ENCODE peak calls at places on chromosomes 12 and 14, in nine cellular contexts. A, W, F, S, L, G, C, E and P are unnamed samples.
A peak's percentile ranks its signal among the peaks of the same experiment; 100 is the strongest.

GRCh38 chr12:119175115-119175514 is 3.6 kb upstream of the HSPB8 start:
- DNase-seq in L (no peak), A (no peak), E (no peak), F (no peak), G (no peak), W (no peak), C (no peak), S (no peak), P (no peak)

GRCh38 chr12:114955414-114956014 is 271.5 kb upstream of the TBX3 start:
- DNase-seq in F (no peak), L (no peak), G (no peak), C (peak; percentile 60), W (no peak), E (no peak), S (no peak), A (no peak), P (no peak)

GRCh38 chr12:57603758-57604453 is 718 bp upstream of the DTX3 start:
- DNase-seq in L (peak; percentile 74), C (peak; percentile 60), W (peak; percentile 93), G (no peak), A (no peak), F (peak; percentile 72), E (no peak), S (no peak), P (no peak)

GRCh38 chr14:56585461-56586084 is 6.0 kb downstream of the TMEM260 start:
- DNase-seq in C (peak; percentile 12), A (no peak), S (no peak), L (no peak), W (no peak), E (peak; percentile 23), F (peak; percentile 63), G (no peak), P (no peak)

GRCh38 chr12:96297504-96297903 is 102.7 kb downstream of the CDK17 start:
- DNase-seq in L (no peak), A (no peak), E (no peak), G (no peak), W (no peak), C (no peak), S (no peak), F (no peak), P (no peak)

GRCh38 chr12:51270847-51271518 is 768 bp upstream of the SMAGP start:
- DNase-seq in S (no peak), F (peak; percentile 90), L (peak; percentile 77), G (no peak), E (no peak), A (no peak), C (peak; percentile 90), W (no peak), P (peak; percentile 87)

GRCh38 chr12:2619136-2619535 is 175.6 kb upstream of the FKBP4 start:
- DNase-seq in L (no peak), G (no peak), C (no peak), W (no peak), F (no peak), E (no peak), A (no peak), S (no peak), P (no peak)

GRCh38 chr12:103495158-103495782 is 498 bp downstream of the C12orf42 start:
- DNase-seq in L (peak; percentile 24), W (no peak), A (no peak), F (peak; percentile 37), C (no peak), G (no peak), E (peak; percentile 79), S (no peak), P (no peak)

GRCh38 chr14:93207468-93208308 is 632 bp downstream of the UBR7 start:
- DNase-seq in L (peak; percentile 74), F (peak; percentile 55), S (no peak), A (no peak), G (no peak), E (peak; percentile 36), C (peak; percentile 69), W (peak; percentile 72), P (no peak)

GRCh38 chr12:33977887-33978286 is 44.4 kb upstream of the ALG10 start:
- DNase-seq in C (no peak), G (no peak), S (no peak), F (peak; percentile 70), L (no peak), A (no peak), W (no peak), E (no peak), P (no peak)

GRCh38 chr14:28757790-28758189 is 8.8 kb upstream of the FOXG1 start:
- DNase-seq in G (no peak), A (no peak), L (no peak), F (no peak), W (no peak), S (no peak), E (no peak), C (no peak), P (no peak)

GRCh38 chr12:123747309-123747708 is 14.8 kb upstream of the DNAH10 start:
- DNase-seq in F (no peak), G (no peak), A (no peak), L (no peak), S (no peak), E (no peak), W (no peak), C (no peak), P (no peak)

GRCh38 chr14:81472096-81472800 is 61.4 kb downstream of the SEL1L start:
- DNase-seq in S (no peak), C (no peak), E (no peak), W (no peak), A (no peak), L (no peak), G (no peak), F (peak; percentile 36), P (no peak)